ENCODE peak calls at places on chromosomes 2 and 18, in ten cellular contexts. One of them, this sample, is unnamed.

GRCh38 chr2:175147196-175147595 is 20.8 kb downstream of the ATF2 start:
- DNase-seq in astrocyte: no peak
- DNase-seq in pancreas: no peak
- DNase-seq in GM20000: no peak
- DNase-seq in lower leg skin: no peak
- DNase-seq in tibial nerve: no peak
- DNase-seq in fibroblast of the aortic adventitia: peak
- DNase-seq in tibial artery: no peak
- DNase-seq in GM06990: no peak
- DNase-seq in brain microvascular endothelial cell: no peak
- DNase-seq in this sample: no peak

GRCh38 chr2:46179037-46179621 is 118.1 kb upstream of the EPAS1 start:
- DNase-seq in astrocyte: peak
- DNase-seq in pancreas: no peak
- DNase-seq in GM20000: peak
- DNase-seq in lower leg skin: peak
- DNase-seq in tibial nerve: peak
- DNase-seq in fibroblast of the aortic adventitia: peak
- DNase-seq in tibial artery: peak
- DNase-seq in GM06990: peak
- DNase-seq in brain microvascular endothelial cell: peak
- DNase-seq in this sample: peak

GRCh38 chr2:217471329-217471728 is 531.5 kb downstream of the TNS1 start:
- DNase-seq in astrocyte: peak
- DNase-seq in pancreas: no peak
- DNase-seq in GM20000: no peak
- DNase-seq in lower leg skin: no peak
- DNase-seq in tibial nerve: no peak
- DNase-seq in fibroblast of the aortic adventitia: peak
- DNase-seq in tibial artery: no peak
- DNase-seq in GM06990: no peak
- DNase-seq in brain microvascular endothelial cell: peak
- DNase-seq in this sample: no peak

GRCh38 chr2:171167352-171167997 is 6.8 kb upstream of the TLK1 start:
- DNase-seq in astrocyte: no peak
- DNase-seq in pancreas: no peak
- DNase-seq in GM20000: no peak
- DNase-seq in lower leg skin: no peak
- DNase-seq in tibial nerve: no peak
- DNase-seq in fibroblast of the aortic adventitia: no peak
- DNase-seq in tibial artery: no peak
- DNase-seq in GM06990: no peak
- DNase-seq in brain microvascular endothelial cell: no peak
- DNase-seq in this sample: no peak

GRCh38 chr2:129318581-129319421 is 660.7 kb upstream of the RAB6C start:
- DNase-seq in astrocyte: no peak
- DNase-seq in pancreas: no peak
- DNase-seq in GM20000: no peak
- DNase-seq in lower leg skin: no peak
- DNase-seq in tibial nerve: no peak
- DNase-seq in fibroblast of the aortic adventitia: no peak
- DNase-seq in tibial artery: no peak
- DNase-seq in GM06990: peak
- DNase-seq in brain microvascular endothelial cell: no peak
- DNase-seq in this sample: no peak

GRCh38 chr2:46615555-46616487 is 136.5 kb downstream of the TMEM247 start:
- DNase-seq in astrocyte: no peak
- DNase-seq in pancreas: no peak
- DNase-seq in GM20000: peak
- DNase-seq in lower leg skin: no peak
- DNase-seq in tibial nerve: no peak
- DNase-seq in fibroblast of the aortic adventitia: peak
- DNase-seq in tibial artery: no peak
- DNase-seq in GM06990: peak
- DNase-seq in brain microvascular endothelial cell: no peak
- DNase-seq in this sample: peak

GRCh38 chr2:167478196-167478595 is 589.9 kb downstream of the XIRP2 start:
- DNase-seq in astrocyte: no peak
- DNase-seq in pancreas: no peak
- DNase-seq in GM20000: no peak
- DNase-seq in lower leg skin: no peak
- DNase-seq in tibial nerve: no peak
- DNase-seq in fibroblast of the aortic adventitia: no peak
- DNase-seq in tibial artery: no peak
- DNase-seq in GM06990: no peak
- DNase-seq in brain microvascular endothelial cell: no peak
- DNase-seq in this sample: no peak

GRCh38 chr2:134140251-134140661 is 113.6 kb upstream of the MGAT5 start:
- DNase-seq in astrocyte: no peak
- DNase-seq in pancreas: peak
- DNase-seq in GM20000: no peak
- DNase-seq in lower leg skin: no peak
- DNase-seq in tibial nerve: no peak
- DNase-seq in fibroblast of the aortic adventitia: no peak
- DNase-seq in tibial artery: no peak
- DNase-seq in GM06990: no peak
- DNase-seq in brain microvascular endothelial cell: no peak
- DNase-seq in this sample: no peak

GRCh38 chr18:13159579-13159978 is 59.0 kb upstream of the LDLRAD4 start:
- DNase-seq in astrocyte: peak
- DNase-seq in pancreas: no peak
- DNase-seq in GM20000: peak
- DNase-seq in lower leg skin: no peak
- DNase-seq in tibial nerve: no peak
- DNase-seq in fibroblast of the aortic adventitia: peak
- DNase-seq in tibial artery: no peak
- DNase-seq in GM06990: no peak
- DNase-seq in brain microvascular endothelial cell: peak
- DNase-seq in this sample: peak

GRCh38 chr2:159094173-159094737 is 125.8 kb downstream of the TANC1 start:
- DNase-seq in astrocyte: peak
- DNase-seq in pancreas: no peak
- DNase-seq in GM20000: no peak
- DNase-seq in lower leg skin: peak
- DNase-seq in tibial nerve: peak
- DNase-seq in fibroblast of the aortic adventitia: peak
- DNase-seq in tibial artery: peak
- DNase-seq in GM06990: no peak
- DNase-seq in brain microvascular endothelial cell: no peak
- DNase-seq in this sample: no peak

GRCh38 chr18:65788373-65788772 is 37.6 kb downstream of the CDH7 start:
- DNase-seq in astrocyte: no peak
- DNase-seq in pancreas: no peak
- DNase-seq in GM20000: no peak
- DNase-seq in lower leg skin: no peak
- DNase-seq in tibial nerve: no peak
- DNase-seq in fibroblast of the aortic adventitia: no peak
- DNase-seq in tibial artery: no peak
- DNase-seq in GM06990: no peak
- DNase-seq in brain microvascular endothelial cell: no peak
- DNase-seq in this sample: no peak

GRCh38 chr18:6920099-6920955 is 190.8 kb downstream of the ARHGAP28 start:
- DNase-seq in astrocyte: peak
- DNase-seq in pancreas: peak
- DNase-seq in GM20000: peak
- DNase-seq in lower leg skin: peak
- DNase-seq in tibial nerve: peak
- DNase-seq in fibroblast of the aortic adventitia: peak
- DNase-seq in tibial artery: no peak
- DNase-seq in GM06990: no peak
- DNase-seq in brain microvascular endothelial cell: peak
- DNase-seq in this sample: peak
- TF ChIP-seq CTCF in astrocyte: peak
- TF ChIP-seq CTCF in pancreas: peak
- TF ChIP-seq CTCF in GM20000: peak
- TF ChIP-seq CTCF in lower leg skin: no peak
- TF ChIP-seq CTCF in tibial nerve: peak
- TF ChIP-seq CTCF in fibroblast of the aortic adventitia: peak
- TF ChIP-seq CTCF in tibial artery: peak
- TF ChIP-seq CTCF in GM06990: peak
- TF ChIP-seq CTCF in brain microvascular endothelial cell: peak
- TF ChIP-seq CTCF in this sample: peak

GRCh38 chr2:65033178-65033577 is 23.0 kb upstream of the CEP68 start:
- DNase-seq in astrocyte: no peak
- DNase-seq in pancreas: no peak
- DNase-seq in GM20000: peak
- DNase-seq in lower leg skin: no peak
- DNase-seq in tibial nerve: no peak
- DNase-seq in fibroblast of the aortic adventitia: peak
- DNase-seq in tibial artery: no peak
- DNase-seq in GM06990: no peak
- DNase-seq in brain microvascular endothelial cell: no peak
- DNase-seq in this sample: no peak
- TF ChIP-seq CTCF in astrocyte: no peak
- TF ChIP-seq CTCF in pancreas: no peak
- TF ChIP-seq CTCF in GM20000: peak
- TF ChIP-seq CTCF in lower leg skin: no peak
- TF ChIP-seq CTCF in tibial nerve: no peak
- TF ChIP-seq CTCF in fibroblast of the aortic adventitia: no peak
- TF ChIP-seq CTCF in tibial artery: peak
- TF ChIP-seq CTCF in GM06990: peak
- TF ChIP-seq CTCF in brain microvascular endothelial cell: no peak
- TF ChIP-seq CTCF in this sample: peak

DNA sequence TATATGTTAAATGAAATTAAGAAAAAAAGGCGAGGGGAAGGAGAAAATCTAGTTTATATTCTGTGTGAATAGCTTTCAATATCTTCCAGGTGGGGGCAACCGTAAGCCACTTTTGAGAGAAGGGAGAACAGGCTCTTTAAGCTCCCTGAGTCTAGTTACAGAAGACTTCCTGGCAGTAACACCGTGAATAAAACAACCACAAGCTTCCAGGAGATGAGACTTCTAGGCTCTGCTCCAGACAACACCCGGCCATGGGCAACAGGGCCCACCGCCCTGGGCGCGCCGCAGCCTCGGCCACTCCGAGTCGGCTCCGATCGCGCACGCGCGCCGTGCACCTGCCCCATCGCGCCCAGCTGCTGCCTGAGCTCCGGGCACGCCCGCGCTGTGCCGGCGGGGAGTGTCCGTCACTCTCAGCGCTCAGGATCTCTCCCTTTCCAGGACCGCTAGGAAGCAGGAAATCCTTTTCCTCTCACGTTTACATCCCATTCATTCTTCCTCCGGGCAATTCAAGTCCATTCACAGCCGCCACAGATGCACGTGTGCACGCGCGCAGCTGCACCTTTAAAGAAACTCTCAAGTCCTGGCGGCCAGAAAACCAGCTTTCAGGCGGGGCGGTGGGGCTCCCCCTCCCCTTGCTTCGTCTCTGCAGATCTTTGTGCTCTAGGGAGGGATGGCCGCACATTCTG is 19.4 kb upstream of the PAX3 start:
- DNase-seq in astrocyte: peak
- DNase-seq in pancreas: peak
- DNase-seq in GM20000: peak
- DNase-seq in lower leg skin: no peak
- DNase-seq in tibial nerve: no peak
- DNase-seq in fibroblast of the aortic adventitia: peak
- DNase-seq in tibial artery: no peak
- DNase-seq in GM06990: peak
- DNase-seq in brain microvascular endothelial cell: peak
- DNase-seq in this sample: peak
- TF ChIP-seq CTCF in astrocyte: peak
- TF ChIP-seq CTCF in pancreas: peak
- TF ChIP-seq CTCF in GM20000: peak
- TF ChIP-seq CTCF in lower leg skin: no peak
- TF ChIP-seq CTCF in tibial nerve: peak
- TF ChIP-seq CTCF in fibroblast of the aortic adventitia: peak
- TF ChIP-seq CTCF in tibial artery: no peak
- TF ChIP-seq CTCF in GM06990: peak
- TF ChIP-seq CTCF in brain microvascular endothelial cell: peak
- TF ChIP-seq CTCF in this sample: peak

GRCh38 chr2:23505218-23505983 is 120.4 kb downstream of the KLHL29 start:
- DNase-seq in astrocyte: no peak
- DNase-seq in pancreas: no peak
- DNase-seq in GM20000: no peak
- DNase-seq in lower leg skin: no peak
- DNase-seq in tibial nerve: no peak
- DNase-seq in fibroblast of the aortic adventitia: no peak
- DNase-seq in tibial artery: no peak
- DNase-seq in GM06990: no peak
- DNase-seq in brain microvascular endothelial cell: no peak
- DNase-seq in this sample: no peak
- TF ChIP-seq CTCF in astrocyte: no peak
- TF ChIP-seq CTCF in pancreas: no peak
- TF ChIP-seq CTCF in GM20000: no peak
- TF ChIP-seq CTCF in lower leg skin: no peak
- TF ChIP-seq CTCF in tibial nerve: no peak
- TF ChIP-seq CTCF in fibroblast of the aortic adventitia: no peak
- TF ChIP-seq CTCF in tibial artery: no peak
- TF ChIP-seq CTCF in GM06990: peak
- TF ChIP-seq CTCF in brain microvascular endothelial cell: peak
- TF ChIP-seq CTCF in this sample: no peak